ENCODE peak calls at places on chromosomes 7 and 10, in four cellular contexts. V, M, E and Z are unnamed samples.

GRCh38 chr7:84193787-84194186 is 802 bp downstream of the SEMA3A start:
- DNase-seq in E (no peak), V (no peak), M (no peak), Z (no peak)

GRCh38 chr10:121088524-121088923 is 237.4 kb downstream of the WDR11 start:
- DNase-seq in M (no peak), V (peak; percentile 53), E (peak; percentile 4), Z (no peak)

GRCh38 chr10:44978570-44979280 is at the start of gene DEPP1:
- DNase-seq in E (peak; percentile 61), M (peak; percentile 78), V (peak; percentile 86), Z (no peak)

GRCh38 chr7:32937344-32938174 is 19.7 kb upstream of the FKBP9 start:
- DNase-seq in E (no peak), M (peak; percentile 11), V (peak; percentile 33), Z (no peak)

GRCh38 chr7:108348913-108349312 is 107.3 kb downstream of the NRCAM start:
- DNase-seq in M (no peak), E (no peak), V (no peak), Z (no peak)

GRCh38 chr10:82660983-82661382 is 786.0 kb downstream of the NRG3 start:
- DNase-seq in M (no peak), V (no peak), E (no peak), Z (no peak)

GRCh38 chr7:108598153-108598552 is 28.5 kb downstream of the DNAJB9 start:
- DNase-seq in V (no peak), E (no peak), M (no peak), Z (no peak)

GRCh38 chr7:131604841-131605279 is 48.4 kb upstream of the PODXL start:
- DNase-seq in V (no peak), M (peak; percentile 71), E (no peak), Z (no peak)

GRCh38 chr10:60894816-60895215 is 49.2 kb downstream of the RHOBTB1 start:
- DNase-seq in V (no peak), M (no peak), E (no peak), Z (no peak)

GRCh38 chr10:23065549-23065948 is 29.8 kb upstream of the MSRB2 start:
- DNase-seq in V (no peak), E (no peak), M (no peak), Z (no peak)

GRCh38 chr7:127803626-127804025 is 151.6 kb downstream of the SND1 start:
- DNase-seq in M (no peak), V (no peak), E (no peak), Z (no peak)

GRCh38 chr7:111098011-111098925 is 7.3 kb downstream of the LRRN3 start:
- DNase-seq in M (peak; percentile 42), E (peak; percentile 55), V (peak; percentile 18), Z (no peak)

GRCh38 chr7:79410345-79410744 is 43.1 kb downstream of the MAGI2 start:
- DNase-seq in M (no peak), E (no peak), V (no peak), Z (no peak)

GRCh38 chr10:131972474-131973071 is 9.2 kb downstream of the BNIP3 start:
- DNase-seq in V (no peak), M (peak; percentile 31), E (no peak), Z (peak; percentile 23)

GRCh38 chr10:44045020-44045419 is 339.9 kb downstream of the CXCL12 start:
- DNase-seq in M (no peak), V (no peak), E (no peak), Z (no peak)